ENCODE peak calls at places on chromosomes 16 and 17, in eight cellular contexts. Z is ovary, Q is BE2C, O is GM23338, D is upper lobe of right lung, N is tibial nerve, G is MM.1S, T is heart right ventricle. W is an unnamed sample.

GRCh38 chr16:29306953-29307597 is 99.4 kb downstream of the NPIPB11 start:
- DNase-seq in Z (peak; percentile 31), Q (no peak), O (no peak), D (peak; percentile 32), N (no peak), G (no peak), T (no peak), W (no peak)

GRCh38 chr17:66123163-66123562 is 68.8 kb downstream of the CEP112 start:
- DNase-seq in Z (no peak), Q (no peak), O (peak; percentile 53), D (no peak), N (no peak), G (no peak), T (no peak), W (no peak)

GRCh38 chr17:67477687-67478086 is 100.6 kb downstream of the PITPNC1 start:
- DNase-seq in Z (no peak), Q (no peak), O (no peak), D (no peak), N (no peak), G (no peak), T (no peak), W (no peak)

GRCh38 chr16:48574766-48575165 is 35.2 kb downstream of the N4BP1 start:
- DNase-seq in Z (no peak), Q (no peak), O (no peak), D (no peak), N (no peak), G (no peak), T (no peak), W (no peak)

GRCh38 chr16:22240023-22240697 is 34.1 kb downstream of the EEF2K start:
- DNase-seq in Z (no peak), Q (no peak), O (no peak), D (no peak), N (no peak), G (no peak), T (no peak), W (no peak)

GRCh38 chr17:3976675-3977171 is 12.5 kb upstream of the ATP2A3 start:
- DNase-seq in Z (peak; percentile 60), Q (no peak), O (no peak), D (peak; percentile 95), N (no peak), G (no peak), T (peak; percentile 89), W (peak; percentile 88)

GRCh38 chr17:14301761-14302401 is 1.0 kb downstream of the HS3ST3B1 start:
- DNase-seq in Z (peak; percentile 65), Q (no peak), O (no peak), D (peak; percentile 75), N (no peak), G (no peak), T (peak; percentile 47), W (peak; percentile 33)

GRCh38 chr16:28309811-28310311 is 17.5 kb downstream of the SBK1 start:
- DNase-seq in Z (no peak), Q (no peak), O (no peak), D (peak; percentile 80), N (no peak), G (no peak), T (peak; percentile 37), W (peak; percentile 35)

GRCh38 chr17:65564793-65565192 is 3.3 kb upstream of the AXIN2 start:
- DNase-seq in Z (peak; percentile 56), Q (no peak), O (no peak), D (no peak), N (no peak), G (no peak), T (no peak), W (no peak)

GRCh38 chr17:73343168-73343634 is 31.4 kb upstream of the CDC42EP4 start:
- DNase-seq in Z (peak; percentile 86), Q (peak; percentile 92), O (peak; percentile 89), D (no peak), N (peak; percentile 56), G (no peak), T (peak; percentile 67), W (peak; percentile 69)

GRCh38 chr16:22141746-22142145 is 20.6 kb upstream of the SDR42E2 start:
- DNase-seq in Z (no peak), Q (peak; percentile 24), O (peak; percentile 81), D (no peak), N (no peak), G (no peak), T (no peak), W (no peak)

GRCh38 chr17:64061157-64061898 is 40.9 kb upstream of the ICAM2 start:
- DNase-seq in Z (no peak), Q (no peak), O (no peak), D (no peak), N (no peak), G (peak; percentile 54), T (no peak), W (no peak)

GRCh38 chr16:71927787-71928186 is 32.5 kb downstream of the IST1 start:
- DNase-seq in Z (no peak), Q (no peak), O (no peak), D (no peak), N (no peak), G (no peak), T (no peak), W (peak; percentile 39)

GRCh38 chr17:40551091-40551873 is 14.0 kb downstream of the CCR7 start:
- DNase-seq in Z (peak; percentile 92), Q (peak; percentile 4), O (no peak), D (peak; percentile 80), N (peak; percentile 70), G (no peak), T (peak; percentile 70), W (peak; percentile 67)

GRCh38 chr16:75116081-75116910 is at the start of gene LDHD:
- DNase-seq in Z (peak; percentile 84), Q (peak; percentile 46), O (peak; percentile 78), D (peak; percentile 93), N (peak; percentile 73), G (peak; percentile 36), T (peak; percentile 85), W (peak; percentile 83)

GRCh38 chr17:1067282-1067956 is 70.5 kb downstream of the TIMM22 start:
- DNase-seq in Z (no peak), Q (no peak), O (no peak), D (peak; percentile 88), N (no peak), G (no peak), T (peak; percentile 55), W (peak; percentile 40)

GRCh38 chr17:700504-701094 is 14.0 kb downstream of the VPS53 start:
- DNase-seq in Z (no peak), Q (no peak), O (peak; percentile 44), D (no peak), N (no peak), G (peak; percentile 42), T (no peak), W (no peak)

GRCh38 chr16:10987361-10988163 is 43.2 kb downstream of the CLEC16A start:
- DNase-seq in Z (no peak), Q (no peak), O (no peak), D (no peak), N (no peak), G (no peak), T (no peak), W (no peak)

GRCh38 chr16:11075163-11075562 is 130.8 kb downstream of the CLEC16A start:
- DNase-seq in Z (no peak), Q (no peak), O (no peak), D (no peak), N (no peak), G (no peak), T (no peak), W (no peak)

GRCh38 chr16:52528393-52529080 is 18.4 kb downstream of the TOX3 start:
- DNase-seq in Z (no peak), Q (no peak), O (peak; percentile 36), D (peak; percentile 89), N (no peak), G (no peak), T (no peak), W (no peak)

GRCh38 chr16:10039220-10040096 is 142.8 kb downstream of the GRIN2A start:
- DNase-seq in Z (peak; percentile 45), Q (peak; percentile 20), O (peak; percentile 75), D (no peak), N (no peak), G (peak; percentile 73), T (peak; percentile 17), W (no peak)

GRCh38 chr17:15247891-15248529 is 17.1 kb downstream of the PMP22 start:
- DNase-seq in Z (no peak), Q (no peak), O (peak; percentile 72), D (no peak), N (no peak), G (no peak), T (no peak), W (no peak)

GRCh38 chr16:12439443-12440232 is 364.0 kb downstream of the CPPED1 start:
- DNase-seq in Z (no peak), Q (no peak), O (no peak), D (no peak), N (no peak), G (no peak), T (no peak), W (peak; percentile 18)

GRCh38 chr17:48561894-48562810 is 16.0 kb downstream of the HOXB4 start:
- DNase-seq in Z (no peak), Q (no peak), O (no peak), D (no peak), N (no peak), G (no peak), T (no peak), W (no peak)
- TF ChIP-seq CTCF in Z (no peak), Q (peak; percentile 35), O (no peak), D (no peak), N (no peak), G (peak; percentile 11), T (no peak), W (peak; percentile 8)

GRCh38 chr17:48335168-48335567 is 94.8 kb downstream of the SKAP1 start:
- DNase-seq in Z (no peak), Q (no peak), O (no peak), D (no peak), N (no peak), G (no peak), T (no peak), W (no peak)
- H3K27me3 ChIP-seq in Z (no peaks in the 10 kb centered on the region), Q (peaks cover 86% of the 10 kb centered on the region), O (peaks cover 28% of the 10 kb centered on the region), D (peaks cover 82% of the 10 kb centered on the region), N (no peaks in the 10 kb centered on the region), G (no peaks in the 10 kb centered on the region), T (peaks cover 100% of the 10 kb centered on the region), W (peaks cover 98% of the 10 kb centered on the region)

DNA sequence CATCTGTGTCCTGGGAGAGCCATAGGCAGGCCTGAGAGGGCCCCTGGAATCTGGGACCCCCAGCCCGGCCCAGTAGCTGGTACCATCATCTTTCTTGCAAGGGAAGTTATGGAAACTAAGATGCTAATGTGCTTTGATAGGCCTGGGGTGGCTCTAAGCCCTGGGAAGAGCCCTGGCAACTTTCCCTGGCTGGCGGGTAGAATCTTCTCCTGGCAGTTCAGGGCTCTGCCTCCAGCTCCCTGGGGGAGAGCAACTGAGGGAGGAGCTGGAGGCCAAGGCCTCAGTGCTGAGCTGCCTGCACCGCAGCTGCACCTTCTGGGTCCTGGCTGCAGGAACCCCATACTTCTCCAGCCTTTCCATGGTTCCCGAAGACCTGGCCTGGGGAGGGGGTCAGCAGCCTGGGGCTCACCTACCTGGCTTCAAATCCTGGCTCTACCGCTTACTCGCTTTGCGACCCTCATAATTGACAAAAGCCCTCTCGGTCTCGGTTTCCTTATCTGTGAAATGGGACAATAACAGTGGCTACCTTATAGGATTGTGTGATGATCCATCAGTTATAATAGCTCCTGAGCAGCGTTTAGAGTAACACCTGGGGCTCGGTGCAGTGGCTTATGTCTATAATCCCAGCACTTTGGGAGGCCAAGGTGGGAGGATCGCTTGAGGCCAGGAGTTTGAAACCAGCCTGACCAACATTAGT is 333.7 kb downstream of the SEC14L1 start:
- DNase-seq in Z (peak; percentile 76), Q (no peak), O (no peak), D (no peak), N (no peak), G (peak; percentile 2), T (peak; percentile 32), W (no peak)
- H3K4me3 ChIP-seq in Z (no peak overlapping the region), Q (no peak overlapping the region), O (no peak overlapping the region), D (no peak overlapping the region), N (no peak overlapping the region), G (no peak overlapping the region), T (no peak overlapping the region), W (no peak overlapping the region)

GRCh38 chr17:36755586-36755985 is 154.2 kb downstream of the MRM1 start:
- DNase-seq in Z (no peak), Q (peak; percentile 66), O (peak; percentile 85), D (no peak), N (no peak), G (peak; percentile 23), T (no peak), W (no peak)
- TF ChIP-seq CTCF in Z (no peak), Q (peak; percentile 63), O (peak; percentile 93), D (peak; percentile 30), N (no peak), G (peak; percentile 50), T (no peak), W (no peak)

W was measured in left ventricle myocardium inferior.